ENCODE peak calls at places on chromosomes 5 and 9, in five cellular contexts. One of them, this sample, is unnamed.

GRCh38 chr9:138122676-138123075 is 245.1 kb downstream of the CACNA1B start:
- DNase-seq in prostate gland: no peak
- DNase-seq in AG10803: no peak
- DNase-seq in right atrium auricular region: no peak
- DNase-seq in RWPE1: no peak
- DNase-seq in this sample: no peak

GRCh38 chr5:61910771-61911170 is 395.2 kb upstream of the KIF2A start:
- DNase-seq in prostate gland: no peak
- DNase-seq in AG10803: no peak
- DNase-seq in right atrium auricular region: no peak
- DNase-seq in RWPE1: no peak
- DNase-seq in this sample: no peak

GRCh38 chr9:4011062-4011461 is 288.8 kb downstream of the GLIS3 start:
- DNase-seq in prostate gland: no peak
- DNase-seq in AG10803: no peak
- DNase-seq in right atrium auricular region: no peak
- DNase-seq in RWPE1: no peak
- DNase-seq in this sample: no peak

GRCh38 chr9:134778841-134779411 is 101.7 kb upstream of the FCN2 start:
- DNase-seq in prostate gland: peak; percentile 44
- DNase-seq in AG10803: peak; percentile 58
- DNase-seq in right atrium auricular region: no peak
- DNase-seq in RWPE1: peak; percentile 73
- DNase-seq in this sample: no peak

GRCh38 chr5:169668732-169669131 is 31.7 kb downstream of the DOCK2 start:
- DNase-seq in prostate gland: no peak
- DNase-seq in AG10803: peak; percentile 22
- DNase-seq in right atrium auricular region: no peak
- DNase-seq in RWPE1: no peak
- DNase-seq in this sample: no peak

GRCh38 chr5:58666598-58667595 is 84.0 kb downstream of the RAB3C start:
- DNase-seq in prostate gland: no peak
- DNase-seq in AG10803: peak; percentile 1
- DNase-seq in right atrium auricular region: no peak
- DNase-seq in RWPE1: no peak
- DNase-seq in this sample: no peak

GRCh38 chr5:98770158-98770910 is 3.1 kb upstream of the RGMB start:
- DNase-seq in prostate gland: peak; percentile 42
- DNase-seq in AG10803: peak; percentile 73
- DNase-seq in right atrium auricular region: peak; percentile 79
- DNase-seq in RWPE1: no peak
- DNase-seq in this sample: no peak

GRCh38 chr5:53874409-53874808 is 314.0 kb downstream of the NDUFS4 start:
- DNase-seq in prostate gland: no peak
- DNase-seq in AG10803: peak; percentile 25
- DNase-seq in right atrium auricular region: no peak
- DNase-seq in RWPE1: peak; percentile 53
- DNase-seq in this sample: no peak

GRCh38 chr5:174084691-174085154 is 39.2 kb downstream of the NSG2 start:
- DNase-seq in prostate gland: no peak
- DNase-seq in AG10803: peak; percentile 24
- DNase-seq in right atrium auricular region: no peak
- DNase-seq in RWPE1: no peak
- DNase-seq in this sample: no peak

GRCh38 chr5:171483453-171484177 is 64.2 kb downstream of the FGF18 start:
- DNase-seq in prostate gland: no peak
- DNase-seq in AG10803: peak; percentile 47
- DNase-seq in right atrium auricular region: peak; percentile 88
- DNase-seq in RWPE1: no peak
- DNase-seq in this sample: no peak

GRCh38 chr5:129361441-129362025 is 98.6 kb upstream of the ADAMTS19 start:
- DNase-seq in prostate gland: no peak
- DNase-seq in AG10803: no peak
- DNase-seq in right atrium auricular region: no peak
- DNase-seq in RWPE1: no peak
- DNase-seq in this sample: no peak

GRCh38 chr9:37859043-37859442 is 44.9 kb downstream of the SLC25A51 start:
- DNase-seq in prostate gland: no peak
- DNase-seq in AG10803: peak; percentile 18
- DNase-seq in right atrium auricular region: no peak
- DNase-seq in RWPE1: peak; percentile 18
- DNase-seq in this sample: no peak

GRCh38 chr5:102958481-102959011 is 161.4 kb downstream of the GIN1 start:
- DNase-seq in prostate gland: no peak
- DNase-seq in AG10803: peak; percentile 42
- DNase-seq in right atrium auricular region: no peak
- DNase-seq in RWPE1: no peak
- DNase-seq in this sample: no peak

GRCh38 chr9:137781906-137782585 is 95.5 kb upstream of the CACNA1B start:
- DNase-seq in prostate gland: no peak
- DNase-seq in AG10803: no peak
- DNase-seq in right atrium auricular region: no peak
- DNase-seq in RWPE1: no peak
- DNase-seq in this sample: no peak

GRCh38 chr5:88269222-88269771 is 652 bp upstream of the TMEM161B start:
- DNase-seq in prostate gland: peak; percentile 8
- DNase-seq in AG10803: no peak
- DNase-seq in right atrium auricular region: no peak
- DNase-seq in RWPE1: peak; percentile 50
- DNase-seq in this sample: no peak

GRCh38 chr9:136667940-136668760 is 5.4 kb downstream of the EGFL7 start:
- DNase-seq in prostate gland: no peak
- DNase-seq in AG10803: no peak
- DNase-seq in right atrium auricular region: no peak
- DNase-seq in RWPE1: no peak
- DNase-seq in this sample: no peak

GRCh38 chr5:159928122-159928960 is 12.1 kb downstream of the ADRA1B start:
- DNase-seq in prostate gland: no peak
- DNase-seq in AG10803: peak; percentile 84
- DNase-seq in right atrium auricular region: no peak
- DNase-seq in RWPE1: peak; percentile 94
- DNase-seq in this sample: no peak

GRCh38 chr9:115198018-115198417 is 80.1 kb upstream of the TNC start:
- DNase-seq in prostate gland: peak; percentile 10
- DNase-seq in AG10803: peak; percentile 62
- DNase-seq in right atrium auricular region: no peak
- DNase-seq in RWPE1: no peak
- DNase-seq in this sample: no peak

GRCh38 chr5:149049371-149049781 is 13.5 kb downstream of the SH3TC2 start:
- DNase-seq in prostate gland: no peak
- DNase-seq in AG10803: no peak
- DNase-seq in right atrium auricular region: no peak
- DNase-seq in RWPE1: no peak
- DNase-seq in this sample: no peak

GRCh38 chr5:76264681-76265080 is 138.4 kb upstream of the IQGAP2 start:
- DNase-seq in prostate gland: no peak
- DNase-seq in AG10803: no peak
- DNase-seq in right atrium auricular region: no peak
- DNase-seq in RWPE1: no peak
- DNase-seq in this sample: no peak

GRCh38 chr5:137199966-137200365 is 299.2 kb downstream of the SPOCK1 start:
- DNase-seq in prostate gland: no peak
- DNase-seq in AG10803: peak; percentile 78
- DNase-seq in right atrium auricular region: no peak
- DNase-seq in RWPE1: peak; percentile 46
- DNase-seq in this sample: no peak

GRCh38 chr9:134304712-134305111 is 21.5 kb upstream of the RXRA start:
- DNase-seq in prostate gland: no peak
- DNase-seq in AG10803: no peak
- DNase-seq in right atrium auricular region: no peak
- DNase-seq in RWPE1: no peak
- DNase-seq in this sample: no peak

GRCh38 chr5:75885849-75886596 is 168.8 kb upstream of the POC5 start:
- DNase-seq in prostate gland: no peak
- DNase-seq in AG10803: no peak
- DNase-seq in right atrium auricular region: no peak
- DNase-seq in RWPE1: no peak
- DNase-seq in this sample: no peak

GRCh38 chr5:1052641-1053390 is 44.2 kb downstream of the NKD2 start:
- DNase-seq in prostate gland: peak; percentile 63
- DNase-seq in AG10803: peak; percentile 11
- DNase-seq in right atrium auricular region: no peak
- DNase-seq in RWPE1: no peak
- DNase-seq in this sample: no peak

GRCh38 chr5:60677831-60678664 is 21.9 kb downstream of the DEPDC1B start:
- DNase-seq in prostate gland: no peak
- DNase-seq in AG10803: peak; percentile 59
- DNase-seq in right atrium auricular region: no peak
- DNase-seq in RWPE1: peak; percentile 63
- DNase-seq in this sample: no peak

GRCh38 chr9:135265931-135266330 is 178.5 kb downstream of the OLFM1 start:
- DNase-seq in prostate gland: no peak
- DNase-seq in AG10803: no peak
- DNase-seq in right atrium auricular region: no peak
- DNase-seq in RWPE1: no peak
- DNase-seq in this sample: no peak

GRCh38 chr5:89929834-89930233 is 479.7 kb downstream of the CETN3 start:
- DNase-seq in prostate gland: no peak
- DNase-seq in AG10803: peak; percentile 10
- DNase-seq in right atrium auricular region: no peak
- DNase-seq in RWPE1: no peak
- DNase-seq in this sample: no peak

GRCh38 chr5:149442563-149443182 is 63.6 kb upstream of the IL17B start:
- DNase-seq in prostate gland: peak; percentile 74
- DNase-seq in AG10803: peak; percentile 63
- DNase-seq in right atrium auricular region: no peak
- DNase-seq in RWPE1: peak; percentile 86
- DNase-seq in this sample: peak; percentile 96

GRCh38 chr5:138789771-138790242 is 36.6 kb downstream of the CTNNA1 start:
- DNase-seq in prostate gland: no peak
- DNase-seq in AG10803: peak; percentile 28
- DNase-seq in right atrium auricular region: no peak
- DNase-seq in RWPE1: peak; percentile 24
- DNase-seq in this sample: no peak

GRCh38 chr9:36793277-36793676 is 220.6 kb downstream of the MELK start:
- DNase-seq in prostate gland: no peak
- DNase-seq in AG10803: no peak
- DNase-seq in right atrium auricular region: no peak
- DNase-seq in RWPE1: no peak
- DNase-seq in this sample: no peak

GRCh38 chr5:164370841-164371240 is 865.4 kb downstream of the MAT2B start:
- DNase-seq in prostate gland: no peak
- DNase-seq in AG10803: no peak
- DNase-seq in right atrium auricular region: no peak
- DNase-seq in RWPE1: peak; percentile 45
- DNase-seq in this sample: no peak

GRCh38 chr5:148469446-148470062 is 85.8 kb downstream of the FBXO38 start:
- DNase-seq in prostate gland: peak; percentile 22
- DNase-seq in AG10803: peak; percentile 61
- DNase-seq in right atrium auricular region: peak; percentile 80
- DNase-seq in RWPE1: no peak
- DNase-seq in this sample: no peak

GRCh38 chr5:2289380-2289779 is 406.7 kb upstream of the IRX4 start:
- DNase-seq in prostate gland: no peak
- DNase-seq in AG10803: no peak
- DNase-seq in right atrium auricular region: no peak
- DNase-seq in RWPE1: no peak
- DNase-seq in this sample: no peak

GRCh38 chr5:162956570-162956969 is 480.8 kb upstream of the CCNG1 start:
- DNase-seq in prostate gland: no peak
- DNase-seq in AG10803: no peak
- DNase-seq in right atrium auricular region: no peak
- DNase-seq in RWPE1: no peak
- DNase-seq in this sample: no peak
- TF ChIP-seq CTCF in prostate gland: no peak
- TF ChIP-seq CTCF in AG10803: no peak
- TF ChIP-seq CTCF in right atrium auricular region: no peak
- TF ChIP-seq CTCF in RWPE1: no peak
- TF ChIP-seq CTCF in this sample: no peak

GRCh38 chr9:125428060-125428481 is 166.4 kb downstream of the GAPVD1 start:
- DNase-seq in prostate gland: no peak
- DNase-seq in AG10803: no peak
- DNase-seq in right atrium auricular region: no peak
- DNase-seq in RWPE1: no peak
- DNase-seq in this sample: no peak
- TF ChIP-seq CTCF in prostate gland: no peak
- TF ChIP-seq CTCF in AG10803: peak; percentile 42
- TF ChIP-seq CTCF in right atrium auricular region: no peak
- TF ChIP-seq CTCF in RWPE1: peak; percentile 29
- TF ChIP-seq CTCF in this sample: peak; percentile 53

DNA sequence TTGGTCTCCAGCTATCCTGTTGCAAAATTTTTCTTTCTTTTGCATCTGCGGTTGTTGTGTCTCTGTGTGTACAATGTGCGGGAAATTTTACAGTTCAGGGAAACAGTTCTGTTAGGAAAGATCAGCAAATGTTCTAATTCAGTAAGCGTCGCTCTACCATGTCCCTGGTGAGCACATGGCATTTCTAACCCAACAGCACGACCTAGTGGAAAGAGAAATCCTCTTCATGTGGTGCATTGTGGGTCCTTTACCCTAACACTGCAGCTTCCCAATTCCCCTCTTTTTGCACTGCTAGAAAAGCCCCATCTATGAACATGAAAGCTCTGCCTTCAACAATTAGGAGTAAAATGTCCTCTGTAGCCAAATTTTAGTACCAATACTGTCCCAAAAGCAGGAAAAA is 974.2 kb upstream of the CDH9 start:
- DNase-seq in prostate gland: no peak
- DNase-seq in AG10803: no peak
- DNase-seq in right atrium auricular region: no peak
- DNase-seq in RWPE1: no peak
- DNase-seq in this sample: no peak
- TF ChIP-seq CTCF in prostate gland: no peak
- TF ChIP-seq CTCF in AG10803: no peak
- TF ChIP-seq CTCF in right atrium auricular region: no peak
- TF ChIP-seq CTCF in RWPE1: no peak
- TF ChIP-seq CTCF in this sample: no peak

GRCh38 chr9:83991355-83991754 is 10.8 kb downstream of the RMI1 start:
- DNase-seq in prostate gland: no peak
- DNase-seq in AG10803: no peak
- DNase-seq in right atrium auricular region: no peak
- DNase-seq in RWPE1: no peak
- DNase-seq in this sample: no peak

GRCh38 chr9:83986765-83987401 is 6.3 kb downstream of the RMI1 start:
- DNase-seq in prostate gland: peak; percentile 16
- DNase-seq in AG10803: no peak
- DNase-seq in right atrium auricular region: no peak
- DNase-seq in RWPE1: no peak
- DNase-seq in this sample: no peak

GRCh38 chr9:83986223-83986622 is 5.6 kb downstream of the RMI1 start:
- DNase-seq in prostate gland: no peak
- DNase-seq in AG10803: no peak
- DNase-seq in right atrium auricular region: no peak
- DNase-seq in RWPE1: no peak
- DNase-seq in this sample: no peak

GRCh38 chr9:83988411-83988810 is 7.8 kb downstream of the RMI1 start:
- DNase-seq in prostate gland: no peak
- DNase-seq in AG10803: no peak
- DNase-seq in right atrium auricular region: no peak
- DNase-seq in RWPE1: no peak
- DNase-seq in this sample: no peak

DNA sequence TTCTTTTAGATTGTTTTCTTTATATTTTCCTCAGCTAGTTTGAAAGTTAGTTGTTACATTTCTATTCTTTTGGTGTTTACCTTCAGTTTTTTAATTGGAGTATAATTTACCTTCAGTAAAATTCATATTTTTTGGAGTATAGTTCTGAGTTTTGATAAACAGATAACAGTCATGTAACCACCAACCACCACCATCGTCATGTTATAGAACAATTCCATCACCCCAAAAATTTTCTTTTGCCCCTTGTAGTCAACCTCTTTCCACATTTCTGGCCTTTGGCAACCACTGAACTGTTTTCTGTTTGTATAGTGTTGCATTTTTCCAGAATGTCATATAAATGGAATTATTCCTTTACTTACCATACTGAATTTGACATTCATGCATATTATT is 6.8 kb downstream of the RMI1 start:
- DNase-seq in prostate gland: no peak
- DNase-seq in AG10803: no peak
- DNase-seq in right atrium auricular region: no peak
- DNase-seq in RWPE1: no peak
- DNase-seq in this sample: no peak
- TF ChIP-seq CTCF in prostate gland: no peak
- TF ChIP-seq CTCF in AG10803: no peak
- TF ChIP-seq CTCF in right atrium auricular region: no peak
- TF ChIP-seq CTCF in RWPE1: no peak
- TF ChIP-seq CTCF in this sample: no peak

This sample was measured in osteocyte.